ENCODE peak calls at places on chromosomes 7 and 10, in four cellular contexts. Z is WTC11, D is cardiac muscle cell, C is sciatic nerve. P is an unnamed sample.

GRCh38 chr7:151249034-151249731 is 689 bp upstream of the SMARCD3 start:
- DNase-seq in Z (no peak), D (peak; percentile 57), C (peak; percentile 80), P (peak; percentile 74)

GRCh38 chr10:76073524-76073923 is 642.1 kb downstream of the LRMDA start:
- DNase-seq in Z (no peak), D (no peak), C (no peak), P (no peak)

GRCh38 chr7:155188357-155188756 is 109.3 kb upstream of the INSIG1 start:
- DNase-seq in Z (no peak), D (no peak), C (no peak), P (no peak)

GRCh38 chr7:128937647-128938523 is at the start of gene IRF5:
- DNase-seq in Z (peak; percentile 56), D (peak; percentile 52), C (peak; percentile 66), P (peak; percentile 50)

GRCh38 chr7:3107228-3107763 is 63.6 kb upstream of the CARD11 start:
- DNase-seq in Z (no peak), D (no peak), C (no peak), P (no peak)

GRCh38 chr7:55838595-55838994 is 24.0 kb downstream of the SEPTIN14 start:
- DNase-seq in Z (no peak), D (no peak), C (no peak), P (no peak)

GRCh38 chr7:4216016-4216415 is 466.1 kb upstream of the FOXK1 start:
- DNase-seq in Z (no peak), D (no peak), C (no peak), P (no peak)

GRCh38 chr7:4958477-4959301 is at the start of gene MMD2:
- DNase-seq in Z (peak; percentile 55), D (peak; percentile 23), C (no peak), P (no peak)

GRCh38 chr10:3532644-3533043 is 252.4 kb downstream of the KLF6 start:
- DNase-seq in Z (no peak), D (no peak), C (no peak), P (no peak)

GRCh38 chr10:3874988-3875841 is 90.2 kb upstream of the KLF6 start:
- DNase-seq in Z (no peak), D (no peak), C (no peak), P (no peak)

GRCh38 chr10:62422068-62422590 is 48.0 kb downstream of the ZNF365 start:
- DNase-seq in Z (no peak), D (no peak), C (no peak), P (no peak)

GRCh38 chr10:85611093-85611740 is 755.4 kb downstream of the GRID1 start:
- DNase-seq in Z (no peak), D (no peak), C (no peak), P (no peak)

GRCh38 chr7:71538210-71538609 is 406.3 kb downstream of the GALNT17 start:
- DNase-seq in Z (no peak), D (peak; percentile 83), C (no peak), P (no peak)

GRCh38 chr10:88219753-88220152 is 356.3 kb downstream of the PTEN start:
- DNase-seq in Z (no peak), D (no peak), C (no peak), P (no peak)

GRCh38 chr7:114048386-114049235 is 129.8 kb upstream of the PPP1R3A start:
- DNase-seq in Z (no peak), D (no peak), C (no peak), P (no peak)

GRCh38 chr7:78939669-78940068 is 513.8 kb downstream of the MAGI2 start:
- DNase-seq in Z (no peak), D (no peak), C (no peak), P (no peak)

GRCh38 chr10:9294865-9295264 is 1240.4 kb downstream of the GATA3 start:
- DNase-seq in Z (no peak), D (no peak), C (no peak), P (no peak)

GRCh38 chr7:150855476-150856302 is 3.4 kb downstream of the AOC1 start:
- DNase-seq in Z (no peak), D (no peak), C (peak; percentile 12), P (no peak)

GRCh38 chr7:134562136-134562535 is 13.2 kb downstream of the AKR1B15 start:
- DNase-seq in Z (no peak), D (no peak), C (no peak), P (no peak)

GRCh38 chr7:147999962-148000361 is 590.6 kb upstream of the C7orf33 start:
- DNase-seq in Z (no peak), D (no peak), C (no peak), P (no peak)

GRCh38 chr10:92690211-92691041 is 671 bp downstream of the HHEX start:
- DNase-seq in Z (peak; percentile 52), D (peak; percentile 6), C (peak; percentile 65), P (peak; percentile 70)

GRCh38 chr7:33674804-33675411 is 230.4 kb upstream of the BMPER start:
- DNase-seq in Z (no peak), D (no peak), C (no peak), P (no peak)

GRCh38 chr7:1062296-1063294 is 18.2 kb downstream of the GPR146 start:
- DNase-seq in Z (no peak), D (no peak), C (no peak), P (no peak)

GRCh38 chr7:80540841-80541240 is 29.0 kb upstream of the GNAT3 start:
- DNase-seq in Z (no peak), D (no peak), C (no peak), P (no peak)

GRCh38 chr7:96285579-96285978 is 36.3 kb downstream of the SLC25A13 start:
- DNase-seq in Z (no peak), D (no peak), C (no peak), P (no peak)

GRCh38 chr10:123870260-123870659 is 21.3 kb downstream of the CPXM2 start:
- DNase-seq in Z (no peak), D (peak; percentile 22), C (peak; percentile 8), P (no peak)

GRCh38 chr7:364536-364935 is 74.6 kb downstream of the FOXL3 start:
- DNase-seq in Z (no peak), D (no peak), C (no peak), P (peak; percentile 8)

GRCh38 chr10:27745719-27746363 is at the start of gene MKX:
- DNase-seq in Z (peak; percentile 88), D (peak; percentile 81), C (no peak), P (peak; percentile 55)

GRCh38 chr7:30366606-30367005 is 82.2 kb downstream of the ZNRF2 start:
- DNase-seq in Z (no peak), D (no peak), C (no peak), P (no peak)

GRCh38 chr10:30386801-30387588 is 37.9 kb upstream of the MTPAP start:
- DNase-seq in Z (no peak), D (no peak), C (no peak), P (no peak)

GRCh38 chr10:103153765-103154197 is 39.3 kb downstream of the NT5C2 start:
- DNase-seq in Z (no peak), D (no peak), C (no peak), P (no peak)

GRCh38 chr10:31034041-31034918 is 2.6 kb upstream of the ZNF438 start:
- DNase-seq in Z (no peak), D (no peak), C (no peak), P (no peak)